ENCODE peak calls at places on chromosomes 4 and X, in eight cellular contexts. One of them, this sample, is unnamed.

GRCh38 chrX:7889138-7889537 is 38.1 kb downstream of the PNPLA4 start:
- DNase-seq in tibial nerve: no peak
- DNase-seq in cardiac muscle cell: no peak
- DNase-seq in stomach: no peak
- DNase-seq in MM.1S: peak
- DNase-seq in AG10803: no peak
- DNase-seq in uterus: no peak
- DNase-seq in lower lobe of right lung: no peak
- DNase-seq in this sample: no peak

GRCh38 chrX:74523224-74523623 is 91.2 kb downstream of the RLIM start:
- DNase-seq in tibial nerve: no peak
- DNase-seq in cardiac muscle cell: peak
- DNase-seq in stomach: no peak
- DNase-seq in MM.1S: no peak
- DNase-seq in AG10803: no peak
- DNase-seq in uterus: no peak
- DNase-seq in lower lobe of right lung: no peak
- DNase-seq in this sample: peak

GRCh38 chr4:3308691-3309090 is 15.9 kb downstream of the RGS12 start:
- DNase-seq in tibial nerve: no peak
- DNase-seq in cardiac muscle cell: no peak
- DNase-seq in stomach: no peak
- DNase-seq in MM.1S: no peak
- DNase-seq in AG10803: no peak
- DNase-seq in uterus: no peak
- DNase-seq in lower lobe of right lung: peak
- DNase-seq in this sample: no peak

GRCh38 chr4:34486964-34487363 is 1757.3 kb downstream of the ARAP2 start:
- DNase-seq in tibial nerve: no peak
- DNase-seq in cardiac muscle cell: no peak
- DNase-seq in stomach: no peak
- DNase-seq in MM.1S: no peak
- DNase-seq in AG10803: no peak
- DNase-seq in uterus: no peak
- DNase-seq in lower lobe of right lung: no peak
- DNase-seq in this sample: no peak

GRCh38 chrX:145923376-145923775 is 105.7 kb downstream of the SLITRK2 start:
- DNase-seq in tibial nerve: no peak
- DNase-seq in cardiac muscle cell: no peak
- DNase-seq in stomach: no peak
- DNase-seq in MM.1S: no peak
- DNase-seq in AG10803: no peak
- DNase-seq in uterus: no peak
- DNase-seq in lower lobe of right lung: no peak
- DNase-seq in this sample: no peak

GRCh38 chr4:67087897-67088296 is 457.4 kb downstream of the CENPC start:
- DNase-seq in tibial nerve: peak
- DNase-seq in cardiac muscle cell: peak
- DNase-seq in stomach: peak
- DNase-seq in MM.1S: peak
- DNase-seq in AG10803: peak
- DNase-seq in uterus: no peak
- DNase-seq in lower lobe of right lung: no peak
- DNase-seq in this sample: peak

GRCh38 chr4:28287837-28288236 is 1427.2 kb downstream of the STIM2 start:
- DNase-seq in tibial nerve: no peak
- DNase-seq in cardiac muscle cell: peak
- DNase-seq in stomach: no peak
- DNase-seq in MM.1S: no peak
- DNase-seq in AG10803: peak
- DNase-seq in uterus: no peak
- DNase-seq in lower lobe of right lung: no peak
- DNase-seq in this sample: peak

GRCh38 chr4:105641876-105642275 is 66.6 kb downstream of the INTS12 start:
- DNase-seq in tibial nerve: no peak
- DNase-seq in cardiac muscle cell: no peak
- DNase-seq in stomach: no peak
- DNase-seq in MM.1S: no peak
- DNase-seq in AG10803: no peak
- DNase-seq in uterus: no peak
- DNase-seq in lower lobe of right lung: no peak
- DNase-seq in this sample: no peak

GRCh38 chr4:164204434-164204833 is 549.5 kb upstream of the SMIM31 start:
- DNase-seq in tibial nerve: no peak
- DNase-seq in cardiac muscle cell: peak
- DNase-seq in stomach: no peak
- DNase-seq in MM.1S: no peak
- DNase-seq in AG10803: peak
- DNase-seq in uterus: no peak
- DNase-seq in lower lobe of right lung: no peak
- DNase-seq in this sample: no peak

GRCh38 chr4:185383451-185383850 is 12.3 kb downstream of the LRP2BP start:
- DNase-seq in tibial nerve: no peak
- DNase-seq in cardiac muscle cell: no peak
- DNase-seq in stomach: peak
- DNase-seq in MM.1S: no peak
- DNase-seq in AG10803: no peak
- DNase-seq in uterus: no peak
- DNase-seq in lower lobe of right lung: no peak
- DNase-seq in this sample: no peak

GRCh38 chrX:24799078-24799477 is 105.4 kb downstream of the POLA1 start:
- DNase-seq in tibial nerve: no peak
- DNase-seq in cardiac muscle cell: no peak
- DNase-seq in stomach: no peak
- DNase-seq in MM.1S: no peak
- DNase-seq in AG10803: no peak
- DNase-seq in uterus: no peak
- DNase-seq in lower lobe of right lung: no peak
- DNase-seq in this sample: no peak
- TF ChIP-seq CTCF in tibial nerve: no peak
- TF ChIP-seq CTCF in cardiac muscle cell: no peak
- TF ChIP-seq CTCF in stomach: no peak
- TF ChIP-seq CTCF in MM.1S: no peak
- TF ChIP-seq CTCF in AG10803: no peak
- TF ChIP-seq CTCF in uterus: no peak
- TF ChIP-seq CTCF in lower lobe of right lung: no peak
- TF ChIP-seq CTCF in this sample: no peak

DNA sequence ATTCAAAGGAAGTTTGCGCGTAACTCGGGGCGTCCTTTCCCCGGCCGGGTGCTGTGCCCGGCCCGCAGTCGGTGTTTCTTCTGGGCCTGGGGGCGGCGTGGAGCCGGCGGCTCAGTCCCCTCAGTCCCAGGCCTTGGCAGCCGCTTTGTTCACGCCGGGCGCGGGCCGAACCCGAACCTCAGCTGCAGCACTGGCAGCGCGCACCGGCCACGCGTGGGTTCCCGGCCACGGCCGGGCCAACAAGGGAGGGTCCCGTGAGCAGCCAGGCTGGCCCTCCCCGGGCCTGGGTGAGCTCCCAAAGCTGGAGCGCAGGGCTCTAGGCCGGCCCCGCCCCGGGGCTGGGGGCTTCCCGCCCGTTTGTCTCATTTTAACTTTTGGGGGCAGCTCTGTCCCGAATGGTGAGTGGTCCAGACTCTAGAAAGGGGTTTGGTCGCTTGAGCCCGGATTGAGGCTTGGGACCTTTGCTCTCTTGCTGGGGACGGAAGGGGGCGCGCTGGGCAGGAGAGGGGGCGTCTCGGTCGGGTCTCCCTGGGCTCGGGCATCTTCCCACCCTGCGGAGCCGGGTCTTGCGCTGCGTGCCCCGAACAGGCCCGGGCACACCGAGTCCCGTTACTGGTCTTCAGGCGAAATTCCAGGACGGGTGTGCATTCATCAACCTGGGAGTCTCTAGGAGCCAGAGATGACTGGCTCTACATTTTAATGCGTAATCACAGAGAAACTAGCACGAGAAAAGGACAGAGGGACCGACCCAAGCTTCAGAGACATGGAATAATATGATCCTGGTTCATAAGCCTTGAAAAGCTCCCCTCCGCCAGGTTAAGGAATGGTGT is 177.1 kb downstream of the CBR4 start:
- DNase-seq in tibial nerve: no peak
- DNase-seq in cardiac muscle cell: no peak
- DNase-seq in stomach: peak
- DNase-seq in MM.1S: no peak
- DNase-seq in AG10803: no peak
- DNase-seq in uterus: peak
- DNase-seq in lower lobe of right lung: no peak
- DNase-seq in this sample: peak
- H3K4me3 ChIP-seq in tibial nerve: peak
- H3K4me3 ChIP-seq in cardiac muscle cell: peak
- H3K4me3 ChIP-seq in stomach: peak
- H3K4me3 ChIP-seq in MM.1S: peak
- H3K4me3 ChIP-seq in AG10803: peak
- H3K4me3 ChIP-seq in uterus: peak
- H3K4me3 ChIP-seq in lower lobe of right lung: peak
- H3K4me3 ChIP-seq in this sample: peak

DNA sequence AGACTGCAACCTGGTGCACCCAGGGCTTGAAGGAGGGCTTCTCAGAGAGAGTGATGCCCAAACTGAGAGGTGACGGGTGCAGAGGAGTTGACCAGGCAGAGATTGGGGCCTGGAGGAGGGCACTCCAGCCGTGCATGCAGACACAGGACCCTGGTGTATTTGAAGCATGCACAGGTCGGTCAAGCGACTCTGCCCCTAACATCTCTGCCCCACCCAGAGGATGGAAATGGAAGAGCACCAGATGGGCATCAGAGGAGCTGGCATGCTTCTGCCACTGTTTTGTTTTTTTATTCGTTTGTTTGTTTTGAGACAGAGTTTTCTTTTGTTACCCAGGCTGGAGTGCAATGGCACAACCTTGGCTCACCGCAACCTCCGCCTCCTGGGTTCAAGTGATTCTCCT is 320.9 kb downstream of the EVC2 start:
- DNase-seq in tibial nerve: no peak
- DNase-seq in cardiac muscle cell: no peak
- DNase-seq in stomach: no peak
- DNase-seq in MM.1S: no peak
- DNase-seq in AG10803: no peak
- DNase-seq in uterus: no peak
- DNase-seq in lower lobe of right lung: no peak
- DNase-seq in this sample: no peak
- TF ChIP-seq CTCF in tibial nerve: no peak
- TF ChIP-seq CTCF in cardiac muscle cell: no peak
- TF ChIP-seq CTCF in stomach: no peak
- TF ChIP-seq CTCF in MM.1S: no peak
- TF ChIP-seq CTCF in AG10803: peak
- TF ChIP-seq CTCF in uterus: no peak
- TF ChIP-seq CTCF in lower lobe of right lung: no peak
- TF ChIP-seq CTCF in this sample: no peak

DNA sequence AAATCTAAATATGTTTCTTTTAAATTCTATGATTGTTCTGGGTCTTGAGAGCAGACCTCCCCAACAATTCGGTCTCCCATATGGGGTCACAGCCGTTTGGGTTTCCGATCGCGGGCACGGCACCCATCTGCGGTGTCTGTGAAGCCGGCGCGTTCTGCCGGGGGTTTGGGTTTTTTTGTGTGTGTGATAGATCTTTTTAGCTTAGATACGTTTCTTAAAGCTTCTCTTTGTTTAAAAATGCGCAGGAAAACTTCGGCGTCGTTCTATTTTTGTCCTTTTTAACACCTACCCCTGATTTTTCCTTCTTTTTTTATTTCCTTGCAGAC is 34.2 kb downstream of the TBC1D14 start:
- DNase-seq in tibial nerve: no peak
- DNase-seq in cardiac muscle cell: no peak
- DNase-seq in stomach: no peak
- DNase-seq in MM.1S: no peak
- DNase-seq in AG10803: no peak
- DNase-seq in uterus: no peak
- DNase-seq in lower lobe of right lung: no peak
- DNase-seq in this sample: no peak
- H3K4me3 ChIP-seq in tibial nerve: no peak
- H3K4me3 ChIP-seq in cardiac muscle cell: no peak
- H3K4me3 ChIP-seq in stomach: no peak
- H3K4me3 ChIP-seq in MM.1S: no peak
- H3K4me3 ChIP-seq in AG10803: no peak
- H3K4me3 ChIP-seq in uterus: no peak
- H3K4me3 ChIP-seq in lower lobe of right lung: no peak
- H3K4me3 ChIP-seq in this sample: no peak

GRCh38 chr4:71941001-71941400 is 90.8 kb upstream of the NPFFR2 start:
- DNase-seq in tibial nerve: no peak
- DNase-seq in cardiac muscle cell: peak
- DNase-seq in stomach: peak
- DNase-seq in MM.1S: peak
- DNase-seq in AG10803: peak
- DNase-seq in uterus: no peak
- DNase-seq in lower lobe of right lung: no peak
- DNase-seq in this sample: peak
- TF ChIP-seq CTCF in tibial nerve: no peak
- TF ChIP-seq CTCF in cardiac muscle cell: peak
- TF ChIP-seq CTCF in stomach: peak
- TF ChIP-seq CTCF in MM.1S: peak
- TF ChIP-seq CTCF in AG10803: peak
- TF ChIP-seq CTCF in uterus: no peak
- TF ChIP-seq CTCF in lower lobe of right lung: peak
- TF ChIP-seq CTCF in this sample: peak